ENCODE peak calls at places on chromosomes 12 and 14, in ten cellular contexts. K is HCT116, R is fibroblast of lung, J is IMR-90, F is mammary epithelial cell, H is DND-41, C is hepatocyte, T is neuronal stem cell, D is OCI-LY7, N is GM23248. E is an unnamed sample.

GRCh38 chr12:93670104-93670503 is 7.1 kb upstream of the CRADD start:
- DNase-seq in K (no peak), R (no peak), J (no peak), F (no peak), H (no peak), C (no peak), T (no peak), D (no peak), N (no peak), E (no peak)

GRCh38 chr12:11812558-11813421 is 163.3 kb downstream of the ETV6 start:
- DNase-seq in K (no peak), R (no peak), J (peak; percentile 27), F (peak; percentile 36), H (peak; percentile 81), C (peak; percentile 35), T (peak; percentile 71), D (peak; percentile 73), N (peak; percentile 52), E (peak; percentile 59)

GRCh38 chr12:98999569-98999968 is 354.5 kb downstream of the APAF1 start:
- DNase-seq in K (no peak), R (peak; percentile 19), J (no peak), F (no peak), H (no peak), C (no peak), T (no peak), D (no peak), N (peak; percentile 8), E (no peak)

GRCh38 chr12:9707864-9708808 is 24.8 kb downstream of the CLECL1 start:
- DNase-seq in K (peak; percentile 37), R (peak; percentile 71), J (peak; percentile 65), F (peak; percentile 29), H (peak; percentile 76), C (peak; percentile 68), T (peak; percentile 29), D (peak; percentile 84), N (peak; percentile 69), E (peak; percentile 63)

GRCh38 chr12:41967668-41968649 is 176.7 kb downstream of the GXYLT1 start:
- DNase-seq in K (no peak), R (no peak), J (no peak), F (no peak), H (no peak), C (peak; percentile 21), T (peak; percentile 87), D (no peak), N (no peak), E (peak; percentile 17)

GRCh38 chr12:45425426-45425825 is 209.5 kb downstream of the ANO6 start:
- DNase-seq in K (no peak), R (peak; percentile 28), J (peak; percentile 78), F (no peak), H (no peak), C (no peak), T (no peak), D (no peak), N (peak; percentile 59), E (no peak)

GRCh38 chr12:104354167-104354867 is 50.8 kb downstream of the EID3 start:
- DNase-seq in K (no peak), R (no peak), J (no peak), F (no peak), H (no peak), C (no peak), T (no peak), D (no peak), N (no peak), E (no peak)

GRCh38 chr12:121767525-121768016 is 25.9 kb downstream of the RHOF start:
- DNase-seq in K (no peak), R (peak; percentile 73), J (peak; percentile 81), F (no peak), H (no peak), C (no peak), T (no peak), D (no peak), N (peak; percentile 90), E (no peak)

GRCh38 chr12:92574911-92575570 is 127.7 kb upstream of the PLEKHG7 start:
- DNase-seq in K (no peak), R (no peak), J (no peak), F (no peak), H (no peak), C (peak; percentile 40), T (no peak), D (no peak), N (no peak), E (no peak)

GRCh38 chr12:96878704-96879103 is 28.4 kb upstream of the NEDD1 start:
- DNase-seq in K (no peak), R (peak; percentile 17), J (peak; percentile 80), F (no peak), H (no peak), C (no peak), T (no peak), D (no peak), N (peak; percentile 62), E (no peak)

DNA sequence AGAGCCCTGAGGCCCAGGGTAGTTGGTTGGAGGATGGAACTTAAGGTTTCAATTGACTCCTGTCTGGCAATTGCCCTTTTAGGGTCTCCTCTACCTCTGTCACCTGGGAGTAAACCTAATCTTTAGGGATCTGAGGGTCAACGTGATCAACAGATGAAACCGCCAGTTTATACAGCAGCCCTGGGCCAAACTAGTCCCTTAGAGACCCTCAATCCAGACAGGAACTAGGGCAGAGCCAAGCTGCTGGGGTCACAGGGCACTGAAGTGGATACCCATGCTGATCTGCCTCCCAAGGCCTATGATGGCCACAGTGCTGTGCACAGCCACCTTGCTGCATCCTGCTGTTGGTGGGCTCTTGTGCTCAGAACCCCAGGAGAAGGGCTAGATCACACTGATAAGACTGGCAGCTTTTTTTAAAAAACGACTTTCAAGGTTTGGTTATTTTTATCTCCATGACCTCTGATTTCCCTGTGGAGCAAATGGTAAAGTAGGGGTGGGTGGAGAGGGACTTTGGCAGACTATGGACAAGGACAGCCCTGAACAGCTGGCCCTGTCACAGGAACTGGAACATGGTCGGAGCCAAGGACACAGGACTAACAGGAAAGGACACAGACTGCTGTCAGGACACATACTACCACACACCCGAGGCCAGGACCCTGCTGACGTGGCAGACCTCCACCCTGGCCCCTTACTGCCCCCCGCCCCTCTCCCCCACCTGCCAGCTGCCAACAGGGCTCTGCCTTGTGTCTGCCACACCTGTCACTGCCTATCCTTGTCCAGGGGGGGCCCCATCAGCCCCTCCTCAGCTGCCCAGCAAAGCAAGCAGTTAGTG is 474 bp downstream of the FITM1 start:
- DNase-seq in K (no peak), R (no peak), J (no peak), F (no peak), H (no peak), C (no peak), T (no peak), D (no peak), N (no peak), E (no peak)
- H3K4me2 ChIP-seq in K (no peak overlapping the region), R (no peak overlapping the region), J (no peak overlapping the region), F (no peak overlapping the region), H (no peak overlapping the region), C (no peak overlapping the region), T (no peak overlapping the region), D (no peak overlapping the region), N (no peak overlapping the region), E (no peak overlapping the region)

DNA sequence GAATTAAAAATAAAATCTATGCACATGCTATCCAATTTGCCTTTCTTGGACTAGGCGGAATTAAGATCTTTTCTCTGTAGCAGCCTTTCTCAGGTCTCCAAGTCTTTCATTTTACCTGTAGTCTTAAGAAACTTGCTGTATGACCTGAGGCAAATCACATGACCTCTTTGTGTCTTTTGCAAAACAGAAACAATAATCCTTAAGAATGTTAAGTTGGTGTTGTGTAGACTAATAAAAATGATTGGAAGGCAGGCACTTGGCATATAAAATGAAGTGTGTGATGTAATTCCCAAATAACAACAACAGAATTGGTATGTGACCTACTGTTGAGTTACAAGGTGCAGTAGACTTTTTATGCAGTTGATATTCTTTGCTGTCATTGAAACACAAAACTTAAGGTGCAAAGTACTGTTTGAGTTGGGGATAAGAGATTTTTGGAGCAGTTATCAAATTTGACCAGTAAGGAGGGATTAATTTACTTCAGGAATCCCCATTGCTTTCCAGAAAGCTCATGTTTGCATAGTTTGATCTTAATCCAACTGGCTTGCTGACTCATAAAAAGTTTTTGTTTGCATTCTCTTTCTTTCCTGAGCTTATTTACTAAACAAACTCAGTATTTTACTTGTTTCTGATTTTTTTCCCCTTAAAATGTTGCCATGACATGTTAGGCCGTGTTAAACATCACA is 51.4 kb downstream of the SUSD6 start:
- DNase-seq in K (no peak), R (no peak), J (no peak), F (no peak), H (no peak), C (no peak), T (no peak), D (no peak), N (peak; percentile 46), E (no peak)
- H3K4me1 ChIP-seq in K (peaks cover 13% of the 10 kb centered on the region), R (peaks cover 13% of the 10 kb centered on the region), J (peaks cover 43% of the 10 kb centered on the region), F (peaks cover 43% of the 10 kb centered on the region), H (no peaks in the 10 kb centered on the region), C (peaks cover 83% of the 10 kb centered on the region), T (peaks cover 18% of the 10 kb centered on the region), D (peaks cover 69% of the 10 kb centered on the region), N (peaks cover 57% of the 10 kb centered on the region), E (peaks cover 16% of the 10 kb centered on the region)

GRCh38 chr12:13505636-13506035 is 309.1 kb downstream of the EMP1 start:
- DNase-seq in K (no peak), R (no peak), J (no peak), F (no peak), H (no peak), C (no peak), T (no peak), D (no peak), N (no peak), E (no peak)

GRCh38 chr12:13504736-13505135 is 308.2 kb downstream of the EMP1 start:
- DNase-seq in K (no peak), R (no peak), J (no peak), F (peak; percentile 43), H (no peak), C (no peak), T (no peak), D (no peak), N (no peak), E (no peak)

GRCh38 chr12:13503094-13503835 is 306.7 kb downstream of the EMP1 start:
- DNase-seq in K (no peak), R (no peak), J (no peak), F (peak; percentile 4), H (no peak), C (peak; percentile 37), T (no peak), D (no peak), N (no peak), E (no peak)

GRCh38 chr12:13505224-13505623 is 308.7 kb downstream of the EMP1 start:
- DNase-seq in K (no peak), R (no peak), J (no peak), F (no peak), H (no peak), C (no peak), T (no peak), D (no peak), N (no peak), E (no peak)

GRCh38 chr12:13504074-13504473 is 307.5 kb downstream of the EMP1 start:
- DNase-seq in K (no peak), R (no peak), J (no peak), F (peak; percentile 25), H (no peak), C (no peak), T (no peak), D (no peak), N (peak; percentile 27), E (no peak)
- H3K4me2 ChIP-seq in K (peak overlapping the region; percentile 12), R (no peak overlapping the region), J (no peak overlapping the region), F (peak overlapping the region; percentile 5), H (no peak overlapping the region), C (no peak overlapping the region), T (no peak overlapping the region), D (no peak overlapping the region), N (no peak overlapping the region), E (no peak overlapping the region)

DNA sequence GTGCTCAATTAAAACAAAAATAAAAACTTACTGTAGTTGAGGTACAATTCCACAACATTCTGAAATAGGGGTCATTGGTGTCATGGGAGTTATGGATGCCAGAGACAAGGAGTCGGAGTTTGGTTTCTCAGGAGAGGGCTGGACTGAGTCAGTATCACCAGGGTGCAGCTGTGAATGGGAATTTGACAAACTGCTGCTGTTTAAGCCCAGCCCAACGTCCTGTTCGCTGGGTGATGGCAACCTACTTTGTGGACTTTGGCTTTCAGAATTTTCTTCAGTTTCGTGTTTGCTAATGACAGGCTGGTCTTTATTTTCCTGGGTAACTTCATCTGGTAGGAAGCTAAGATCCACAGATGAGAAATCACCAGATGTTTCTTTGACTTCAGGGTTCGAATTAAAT is 3.9 kb downstream of the TBPL2 start:
- DNase-seq in K (no peak), R (no peak), J (no peak), F (no peak), H (no peak), C (no peak), T (no peak), D (no peak), N (peak; percentile 9), E (no peak)
- H3K4me1 ChIP-seq in K (peaks cover 7% of the 10 kb centered on the region), R (no peaks in the 10 kb centered on the region), J (no peaks in the 10 kb centered on the region), F (no peaks in the 10 kb centered on the region), H (peaks cover 20% of the 10 kb centered on the region), C (peaks cover 7% of the 10 kb centered on the region), T (no peaks in the 10 kb centered on the region), D (no peaks in the 10 kb centered on the region), N (no peaks in the 10 kb centered on the region), E (no peaks in the 10 kb centered on the region)